ENCODE peak calls at places on chromosome 15, in five cellular contexts. Q, P, U, M and W are unnamed samples.
A peak's percentile ranks its signal among the peaks of the same experiment; 100 is the strongest.

GRCh38 chr15:47184405-47185221 is 532.7 kb upstream of the SEMA6D start:
- DNase-seq in Q (peak; percentile 60), P (no peak), U (peak; percentile 61), M (no peak), W (no peak)

GRCh38 chr15:75640483-75641175 is 605 bp upstream of the IMP3 start:
- DNase-seq in Q (peak; percentile 79), P (no peak), U (no peak), M (no peak), W (peak; percentile 92)

GRCh38 chr15:94670436-94671034 is 439.2 kb downstream of the MCTP2 start:
- DNase-seq in Q (peak; percentile 57), P (no peak), U (no peak), M (peak; percentile 43), W (no peak)

GRCh38 chr15:36658321-36658720 is 78.9 kb downstream of the CDIN1 start:
- DNase-seq in Q (no peak), P (no peak), U (no peak), M (no peak), W (no peak)

GRCh38 chr15:76345269-76345879 is 8.8 kb downstream of the ISL2 start:
- DNase-seq in Q (no peak), P (no peak), U (no peak), M (no peak), W (no peak)

GRCh38 chr15:90037961-90038633 is 37.0 kb downstream of the ZNF710 start:
- DNase-seq in Q (no peak), P (no peak), U (peak; percentile 58), M (no peak), W (no peak)

GRCh38 chr15:101004986-101005747 is 86.0 kb downstream of the LRRK1 start:
- DNase-seq in Q (no peak), P (no peak), U (peak; percentile 24), M (no peak), W (no peak)

GRCh38 chr15:82646250-82647044 is 716 bp downstream of the CPEB1 start:
- DNase-seq in Q (peak; percentile 85), P (no peak), U (no peak), M (peak; percentile 62), W (no peak)

GRCh38 chr15:37765809-37766208 is 168.6 kb upstream of the TMCO5A start:
- DNase-seq in Q (peak; percentile 21), P (no peak), U (no peak), M (no peak), W (no peak)

GRCh38 chr15:100944237-100944875 is 25.2 kb downstream of the LRRK1 start:
- DNase-seq in Q (no peak), P (no peak), U (no peak), M (no peak), W (no peak)

GRCh38 chr15:46934851-46935250 is 782.5 kb upstream of the SEMA6D start:
- DNase-seq in Q (no peak), P (no peak), U (no peak), M (no peak), W (no peak)

GRCh38 chr15:31034152-31034551 is 42.7 kb upstream of the MTMR10 start:
- DNase-seq in Q (no peak), P (no peak), U (no peak), M (no peak), W (no peak)

GRCh38 chr15:99726333-99726732 is 6.9 kb downstream of the LYSMD4 start:
- DNase-seq in Q (no peak), P (no peak), U (no peak), M (no peak), W (no peak)

GRCh38 chr15:77052556-77052955 is 18.4 kb downstream of the TSPAN3 start:
- DNase-seq in Q (no peak), P (no peak), U (no peak), M (no peak), W (no peak)

GRCh38 chr15:28995721-28996120 is 109.9 kb downstream of the APBA2 start:
- DNase-seq in Q (no peak), P (no peak), U (no peak), M (no peak), W (no peak)

GRCh38 chr15:28995193-28995592 is 109.4 kb downstream of the APBA2 start:
- DNase-seq in Q (peak; percentile 37), P (no peak), U (no peak), M (no peak), W (no peak)

GRCh38 chr15:28994142-28994829 is 108.5 kb downstream of the APBA2 start:
- DNase-seq in Q (no peak), P (no peak), U (no peak), M (no peak), W (no peak)

GRCh38 chr15:28993720-28994053 is 107.9 kb downstream of the APBA2 start:
- DNase-seq in Q (no peak), P (no peak), U (no peak), M (no peak), W (no peak)

DNA sequence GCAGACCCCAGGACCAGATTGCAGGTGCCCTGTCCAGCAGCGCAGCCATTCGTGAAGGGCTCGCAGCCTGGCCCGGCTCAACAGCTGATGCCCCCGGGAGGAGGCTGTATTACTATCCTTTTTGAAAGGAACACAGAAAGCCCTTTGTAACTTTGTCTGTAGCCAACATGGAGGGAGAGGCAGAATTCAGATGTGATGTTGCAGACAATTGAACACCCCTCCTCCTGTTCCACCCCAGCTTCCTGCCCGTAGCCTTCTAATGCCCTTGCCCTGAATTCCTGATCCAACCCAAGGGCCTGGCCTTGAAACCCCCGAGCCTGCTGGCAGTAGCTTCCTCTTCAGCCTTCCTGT is 109.0 kb downstream of the APBA2 start:
- DNase-seq in Q (no peak), P (no peak), U (no peak), M (no peak), W (no peak)
- TF ChIP-seq POLR2AphosphoS5 in Q (no peak), P (no peak), U (no peak), M (no peak), W (no peak)

GRCh38 chr15:96416934-96417759 is 86.6 kb downstream of the NR2F2 start:
- DNase-seq in Q (peak; percentile 77), P (peak; percentile 60), U (no peak), M (no peak), W (no peak)

GRCh38 chr15:96417760-96418130 is 87.2 kb downstream of the NR2F2 start:
- DNase-seq in Q (no peak), P (no peak), U (no peak), M (no peak), W (no peak)

GRCh38 chr15:96414875-96415274 is 84.4 kb downstream of the NR2F2 start:
- DNase-seq in Q (no peak), P (no peak), U (no peak), M (no peak), W (no peak)

GRCh38 chr15:96415513-96416217 is 85.2 kb downstream of the NR2F2 start:
- DNase-seq in Q (no peak), P (no peak), U (no peak), M (no peak), W (no peak)

DNA sequence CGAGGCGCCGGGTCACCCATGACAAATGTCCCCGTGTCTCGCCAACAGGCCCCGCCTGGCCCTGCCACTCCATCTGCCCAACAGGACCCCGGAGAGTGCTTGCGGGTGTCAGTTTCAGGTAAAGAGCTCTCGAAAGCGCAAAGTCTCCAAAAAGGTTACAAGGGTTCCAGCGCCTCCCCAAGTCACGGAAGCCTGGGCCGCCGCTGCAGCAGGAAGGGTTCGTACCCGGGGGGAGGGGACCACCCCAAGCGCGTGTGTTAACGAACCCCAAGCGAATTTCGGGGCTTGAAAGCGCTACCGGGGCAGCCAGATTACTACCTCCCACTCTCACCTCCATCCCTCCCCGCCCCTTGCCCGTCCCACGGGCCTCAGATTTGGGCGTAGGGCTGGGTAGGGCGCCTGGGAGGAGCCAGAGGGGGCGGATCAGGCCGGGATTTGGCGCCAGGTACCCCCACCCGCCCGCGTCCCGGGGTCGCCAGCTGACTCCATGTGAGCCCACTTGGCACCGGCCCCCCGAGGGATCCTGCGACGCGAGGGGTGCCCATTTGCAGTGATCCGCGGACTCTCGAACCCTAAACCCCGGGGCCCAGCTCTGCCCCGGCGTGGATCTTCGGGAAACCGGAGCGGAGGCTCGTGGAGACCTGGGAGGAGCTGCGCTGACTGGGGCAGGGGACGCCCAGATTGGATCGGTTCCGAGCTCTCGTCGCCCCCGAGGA is 85.9 kb downstream of the NR2F2 start:
- DNase-seq in Q (peak; percentile 74), P (peak; percentile 38), U (no peak), M (no peak), W (no peak)
- H3K4me3 ChIP-seq in Q (peak overlapping the region; percentile 48), P (peak overlapping the region; percentile 47), U (peak overlapping the region; percentile 13), M (no peak overlapping the region), W (peak overlapping the region; percentile 42)

GRCh38 chr15:85100186-85100937 is 118.7 kb downstream of the PDE8A start:
- DNase-seq in Q (no peak), P (no peak), U (no peak), M (no peak), W (no peak)
- TF ChIP-seq POLR2AphosphoS5 in Q (no peak), P (no peak), U (no peak), M (no peak), W (no peak)

DNA sequence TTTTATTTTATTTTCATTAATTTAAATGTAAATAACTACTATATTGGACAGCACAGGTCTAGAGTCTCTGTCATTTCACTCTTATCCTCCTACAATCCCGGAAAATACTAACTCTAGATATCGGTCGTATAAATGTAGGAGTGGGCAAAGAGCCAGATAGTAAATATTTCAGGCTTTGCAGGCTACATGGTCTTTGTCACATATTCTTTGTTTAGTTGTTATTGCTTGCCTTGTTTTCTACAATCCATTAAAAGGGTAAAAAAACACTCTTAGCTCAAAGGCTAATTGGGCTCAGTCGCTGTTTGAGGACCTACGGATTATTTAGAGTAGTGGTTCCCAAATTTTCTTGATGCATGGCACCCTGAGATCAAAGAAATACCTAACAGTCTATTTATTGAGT is 1.7 kb downstream of the KNL1 start:
- DNase-seq in Q (no peak), P (no peak), U (no peak), M (no peak), W (no peak)
- H3K4me3 ChIP-seq in Q (no peak overlapping the region), P (no peak overlapping the region), U (no peak overlapping the region), M (no peak overlapping the region), W (no peak overlapping the region)

GRCh38 chr15:62932436-62932835 is 110.1 kb upstream of the TPM1 start:
- DNase-seq in Q (no peak), P (no peak), U (no peak), M (no peak), W (no peak)

GRCh38 chr15:62934236-62934971 is 108.1 kb upstream of the TPM1 start:
- DNase-seq in Q (no peak), P (no peak), U (no peak), M (no peak), W (no peak)

GRCh38 chr15:62933388-62933787 is 109.2 kb upstream of the TPM1 start:
- DNase-seq in Q (no peak), P (no peak), U (no peak), M (no peak), W (no peak)

GRCh38 chr15:62938825-62939224 is 103.7 kb upstream of the TPM1 start:
- DNase-seq in Q (no peak), P (no peak), U (no peak), M (no peak), W (no peak)

GRCh38 chr15:62935300-62936081 is 107.1 kb upstream of the TPM1 start:
- DNase-seq in Q (no peak), P (no peak), U (no peak), M (no peak), W (no peak)
- TF ChIP-seq POLR2AphosphoS5 in Q (no peak), P (no peak), U (no peak), M (no peak), W (no peak)

DNA sequence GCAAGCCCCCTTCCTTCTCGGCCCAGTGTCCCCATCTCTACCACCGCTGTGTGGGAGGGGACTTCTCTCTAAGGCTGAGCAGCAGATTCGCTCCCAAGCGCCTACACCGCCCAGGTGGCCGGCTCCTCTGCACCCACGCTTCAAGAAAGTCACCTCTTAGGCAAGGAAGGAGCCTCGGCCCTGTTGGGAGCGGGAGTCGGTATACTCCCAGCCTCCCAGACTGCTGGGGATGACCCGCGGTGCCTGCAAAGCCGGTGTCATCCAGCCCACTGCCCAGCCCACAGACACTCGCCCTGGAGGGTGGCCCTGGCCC is 527 bp downstream of the CHRNB4 start:
- DNase-seq in Q (peak; percentile 47), P (no peak), U (no peak), M (no peak), W (no peak)
- H3K4me3 ChIP-seq in Q (peak overlapping the region; percentile 88), P (peak overlapping the region; percentile 47), U (peak overlapping the region; percentile 62), M (peak overlapping the region; percentile 13), W (peak overlapping the region; percentile 44)

GRCh38 chr15:59165726-59166125 is 40.9 kb upstream of the LDHAL6B start:
- DNase-seq in Q (no peak), P (no peak), U (no peak), M (no peak), W (no peak)
- TF ChIP-seq POLR2AphosphoS5 in Q (no peak), P (no peak), U (no peak), M (no peak), W (peak; percentile 53)